ENCODE peak calls at places on chromosome 18, in five cellular contexts. One of them, this sample, is unnamed.

GRCh38 chr18:47552783-47553182 is 301.3 kb upstream of the SKOR2 start:
- DNase-seq in PC-3: no peak
- DNase-seq in midbrain: no peak
- DNase-seq in EL: no peak
- DNase-seq in NCI-H1417: no peak
- DNase-seq in this sample: no peak

GRCh38 chr18:57004366-57005121 is 142.3 kb upstream of the BOD1L2 start:
- DNase-seq in midbrain: no peak
- DNase-seq in EL: peak; percentile 54
- DNase-seq in NCI-H1417: no peak
- DNase-seq in PC-3: peak; percentile 56
- DNase-seq in this sample: peak; percentile 8

GRCh38 chr18:29418136-29418535 is 1241.2 kb upstream of the CDH2 start:
- DNase-seq in midbrain: no peak
- DNase-seq in PC-3: peak; percentile 69
- DNase-seq in EL: peak; percentile 72
- DNase-seq in NCI-H1417: no peak
- DNase-seq in this sample: peak; percentile 11

GRCh38 chr18:61681065-61681464 is 211.7 kb downstream of the RNF152 start:
- DNase-seq in NCI-H1417: no peak
- DNase-seq in midbrain: no peak
- DNase-seq in PC-3: no peak
- DNase-seq in EL: no peak
- DNase-seq in this sample: no peak

GRCh38 chr18:63975632-63976031 is 5.8 kb downstream of the SERPINB8 start:
- DNase-seq in NCI-H1417: no peak
- DNase-seq in PC-3: no peak
- DNase-seq in EL: no peak
- DNase-seq in midbrain: no peak
- DNase-seq in this sample: no peak

GRCh38 chr18:37254256-37254880 is 311.2 kb downstream of the CELF4 start:
- DNase-seq in EL: no peak
- DNase-seq in midbrain: no peak
- DNase-seq in PC-3: no peak
- DNase-seq in NCI-H1417: no peak
- DNase-seq in this sample: no peak

GRCh38 chr18:31030574-31031278 is 11.8 kb downstream of the DSC3 start:
- DNase-seq in EL: no peak
- DNase-seq in NCI-H1417: no peak
- DNase-seq in midbrain: no peak
- DNase-seq in PC-3: no peak
- DNase-seq in this sample: no peak

GRCh38 chr18:13893418-13893760 is 21.9 kb downstream of the MC2R start:
- DNase-seq in PC-3: no peak
- DNase-seq in midbrain: no peak
- DNase-seq in NCI-H1417: no peak
- DNase-seq in EL: no peak
- DNase-seq in this sample: no peak

GRCh38 chr18:3184275-3184963 is 35.3 kb downstream of the MYOM1 start:
- DNase-seq in EL: no peak
- DNase-seq in PC-3: no peak
- DNase-seq in NCI-H1417: no peak
- DNase-seq in midbrain: no peak
- DNase-seq in this sample: no peak